ENCODE peak calls at places on chromosomes 5 and 9, in nine cellular contexts. Y is endodermal cell; C is memory B cell; J is left colon; U is posterior vena cava; X is transverse colon; P is activated CD4-positive, alpha-beta T cell treated with anti-CD3 and anti-CD28 coated beads for 1 hour; G is fibroblast of gingiva; D is ureter. L is an unnamed sample.

GRCh38 chr5:44809215-44809955 is 638 bp downstream of the MRPS30 start:
- DNase-seq in D (peak), X (peak), J (peak), C (peak), U (peak), P (peak), G (peak), Y (peak), L (peak)

GRCh38 chr5:151001436-151001835 is 19.0 kb upstream of the GPX3 start:
- DNase-seq in J (no peak), P (no peak), Y (peak), U (no peak), X (no peak), G (no peak), C (no peak), D (no peak), L (peak)

GRCh38 chr9:133768859-133769510 is 30.8 kb upstream of the SARDH start:
- DNase-seq in C (no peak), D (peak), G (no peak), X (no peak), U (peak), Y (peak), P (no peak), J (no peak), L (peak)

GRCh38 chr5:2708132-2708531 is 43.3 kb downstream of the IRX2 start:
- DNase-seq in D (no peak), Y (no peak), C (no peak), X (no peak), G (no peak), U (no peak), P (no peak), J (no peak), L (no peak)

GRCh38 chr5:74552101-74552500 is 88.4 kb downstream of the ENC1 start:
- DNase-seq in Y (no peak), U (no peak), G (no peak), J (no peak), C (no peak), X (no peak), P (no peak), D (no peak), L (no peak)

GRCh38 chr5:142323480-142324376 is 1.1 kb downstream of the SPRY4 start:
- DNase-seq in J (peak), G (peak), X (peak), D (no peak), C (no peak), U (peak), Y (peak), P (no peak), L (no peak)

GRCh38 chr9:18360005-18360404 is 113.9 kb upstream of the ADAMTSL1 start:
- DNase-seq in P (no peak), D (no peak), C (no peak), U (no peak), G (no peak), Y (no peak), X (no peak), J (no peak), L (no peak)

GRCh38 chr9:136438909-136439549 is 616 bp downstream of the INPP5E start:
- DNase-seq in C (peak), G (peak), D (no peak), U (no peak), J (peak), P (peak), X (peak), Y (peak), L (no peak)

GRCh38 chr5:3526551-3527185 is 69.0 kb upstream of the IRX1 start:
- DNase-seq in Y (no peak), U (no peak), P (no peak), D (no peak), J (no peak), X (no peak), C (no peak), G (no peak), L (no peak)

GRCh38 chr5:143601917-143602333 is 198.4 kb upstream of the NR3C1 start:
- DNase-seq in U (no peak), Y (no peak), G (no peak), J (no peak), X (peak), D (no peak), P (no peak), C (no peak), L (no peak)

GRCh38 chr5:39274388-39275085 is 55.2 kb upstream of the FYB1 start:
- DNase-seq in U (no peak), X (no peak), D (no peak), J (no peak), G (no peak), Y (no peak), P (no peak), C (no peak), L (no peak)

GRCh38 chr5:24232929-24233328 is 411.8 kb downstream of the CDH10 start:
- DNase-seq in G (no peak), X (no peak), D (no peak), J (no peak), U (no peak), C (no peak), P (no peak), Y (no peak), L (no peak)

GRCh38 chr5:1409386-1410110 is 35.7 kb downstream of the SLC6A3 start:
- DNase-seq in U (peak), J (peak), X (no peak), G (no peak), P (no peak), C (no peak), D (no peak), Y (peak), L (no peak)

GRCh38 chr5:10501554-10502075 is 59.9 kb downstream of the ROPN1L start:
- DNase-seq in D (no peak), X (no peak), J (no peak), U (no peak), G (peak), Y (no peak), P (no peak), C (no peak), L (no peak)